ENCODE peak calls at places on chromosomes 11 and 22, in ten cellular contexts. E, T, M, I, X, O, B, R, G and Y are unnamed samples.

GRCh38 chr11:27621440-27622161 is 78.7 kb downstream of the BDNF start:
- DNase-seq in O (no peak), R (no peak), G (no peak), I (peak; percentile 17), E (no peak), M (no peak), T (no peak), B (no peak), X (no peak), Y (no peak)

GRCh38 chr11:59216654-59217640 is 4.2 kb upstream of the MPEG1 start:
- DNase-seq in B (peak; percentile 22), R (no peak), O (no peak), G (peak; percentile 28), M (no peak), T (no peak), E (no peak), I (peak; percentile 28), X (peak; percentile 13), Y (no peak)

GRCh38 chr11:102158151-102158734 is 48.0 kb downstream of the YAP1 start:
- DNase-seq in X (no peak), I (no peak), O (no peak), M (no peak), G (no peak), R (no peak), B (no peak), T (no peak), E (no peak), Y (no peak)

GRCh38 chr22:34858026-34858425 is 207.9 kb upstream of the ISX start:
- DNase-seq in R (no peak), E (no peak), B (no peak), M (no peak), O (no peak), G (no peak), X (no peak), I (no peak), T (no peak), Y (no peak)

GRCh38 chr11:32333335-32333991 is 101.9 kb downstream of the WT1 start:
- DNase-seq in R (peak; percentile 28), X (no peak), B (peak; percentile 50), M (no peak), O (peak; percentile 7), G (peak; percentile 36), E (no peak), T (no peak), I (peak; percentile 71), Y (no peak)

GRCh38 chr22:41931701-41932269 is 5.2 kb upstream of the TNFRSF13C start:
- DNase-seq in T (no peak), R (no peak), B (no peak), I (no peak), E (no peak), X (no peak), M (no peak), O (no peak), G (no peak), Y (no peak)

GRCh38 chr22:21961886-21962654 is 9.4 kb upstream of the PPM1F start:
- DNase-seq in E (no peak), R (no peak), B (no peak), I (peak; percentile 56), M (no peak), O (no peak), T (no peak), G (peak; percentile 77), X (no peak), Y (no peak)

GRCh38 chr11:43868852-43869567 is 11.6 kb upstream of the ALKBH3 start:
- DNase-seq in B (peak; percentile 4), T (no peak), E (no peak), X (peak; percentile 59), G (peak; percentile 78), M (no peak), O (no peak), I (peak; percentile 91), R (peak; percentile 30), Y (peak; percentile 52)

GRCh38 chr11:69703711-69704507 is at the start of gene FGF19:
- DNase-seq in I (no peak), G (no peak), M (no peak), B (no peak), O (no peak), R (no peak), T (no peak), E (no peak), X (no peak), Y (no peak)

GRCh38 chr11:48018561-48019229 is 38.3 kb downstream of the PTPRJ start:
- DNase-seq in T (no peak), I (no peak), B (no peak), R (no peak), E (no peak), O (no peak), G (no peak), M (no peak), X (no peak), Y (no peak)

GRCh38 chr11:128207861-128208321 is 379.5 kb downstream of the ETS1 start:
- DNase-seq in T (no peak), M (no peak), X (no peak), I (peak; percentile 95), G (peak; percentile 98), E (no peak), O (no peak), B (peak; percentile 74), R (no peak), Y (no peak)

GRCh38 chr11:64118871-64119495 is 46.9 kb downstream of the MACROD1 start:
- DNase-seq in O (no peak), M (no peak), E (no peak), B (no peak), G (no peak), T (no peak), R (no peak), X (no peak), I (no peak), Y (no peak)

GRCh38 chr11:37881741-37882140 is 1283.7 kb upstream of the RAG2 start:
- DNase-seq in T (no peak), B (no peak), G (no peak), E (no peak), I (no peak), R (no peak), X (no peak), M (no peak), O (no peak), Y (no peak)

GRCh38 chr11:9839550-9839949 is 175.7 kb downstream of the SWAP70 start:
- DNase-seq in E (no peak), T (no peak), B (no peak), R (no peak), X (no peak), M (no peak), O (no peak), I (no peak), G (no peak), Y (no peak)

GRCh38 chr11:33542921-33543320 is 157.7 kb downstream of the C11orf91 start:
- DNase-seq in X (peak; percentile 34), T (peak; percentile 47), I (peak; percentile 77), G (peak; percentile 55), M (no peak), O (peak; percentile 5), R (peak; percentile 38), E (no peak), B (peak; percentile 34), Y (no peak)